ENCODE peak calls at places on chromosomes 1 and 21, in five cellular contexts. H is fibroblast of lung, U is HCT116, A is tibial artery, Z is stomach. J is an unnamed sample.
A peak's percentile ranks its signal among the peaks of the same experiment; 100 is the strongest.

GRCh38 chr1:217944550-217944949 is 313.4 kb downstream of the SPATA17 start:
- DNase-seq in A (no peak), U (no peak), H (no peak), Z (no peak), J (no peak)

GRCh38 chr21:44510508-44511218 is 29.3 kb downstream of the KRTAP10-1 start:
- DNase-seq in A (no peak), H (peak; percentile 17), Z (peak; percentile 77), U (peak; percentile 29), J (peak; percentile 69)

GRCh38 chr21:38649120-38649519 is 150.8 kb upstream of the ERG start:
- DNase-seq in H (no peak), Z (no peak), A (no peak), U (no peak), J (no peak)

GRCh38 chr1:243846761-243847160 is 3.3 kb downstream of the AKT3 start:
- DNase-seq in A (no peak), H (no peak), Z (no peak), U (no peak), J (no peak)

GRCh38 chr21:31248598-31248997 is 95.5 kb downstream of the TIAM1 start:
- DNase-seq in U (no peak), A (no peak), H (peak; percentile 67), Z (no peak), J (no peak)

GRCh38 chr1:205810448-205811157 is 2.4 kb downstream of the SLC41A1 start:
- DNase-seq in U (no peak), H (no peak), A (no peak), Z (no peak), J (no peak)

GRCh38 chr1:31376374-31377134 is 3.7 kb upstream of the FABP3 start:
- DNase-seq in U (no peak), A (no peak), Z (no peak), H (peak; percentile 99), J (no peak)

GRCh38 chr1:172343246-172344099 is 77.0 kb upstream of the C1orf105 start:
- DNase-seq in U (no peak), Z (no peak), A (no peak), H (peak; percentile 85), J (no peak)

GRCh38 chr1:227316456-227316855 is 1.8 kb downstream of the CDC42BPA start:
- DNase-seq in A (no peak), U (no peak), Z (no peak), H (no peak), J (no peak)

GRCh38 chr1:20212685-20213331 is 26.5 kb upstream of the PLA2G2C start:
- DNase-seq in Z (peak; percentile 70), U (peak; percentile 54), A (peak; percentile 34), H (peak; percentile 58), J (peak; percentile 80)

GRCh38 chr1:43253876-43254275 is 15.9 kb upstream of the TMEM125 start:
- DNase-seq in H (no peak), U (no peak), A (no peak), Z (no peak), J (no peak)
- H3K36me3 ChIP-seq in H (no peaks in the 10 kb centered on the region), U (no peaks in the 10 kb centered on the region), A (no peaks in the 10 kb centered on the region), Z (no peaks in the 10 kb centered on the region), J (no peaks in the 10 kb centered on the region)

GRCh38 chr1:6593810-6594209 is 8.9 kb downstream of the KLHL21 start:
- DNase-seq in U (no peak), Z (no peak), H (no peak), A (no peak), J (no peak)
- H3K36me3 ChIP-seq in U (peaks cover 76% of the 10 kb centered on the region), Z (peaks cover 100% of the 10 kb centered on the region), H (peaks cover 35% of the 10 kb centered on the region), A (peaks cover 100% of the 10 kb centered on the region), J (peaks cover 4% of the 10 kb centered on the region)

GRCh38 chr1:28282426-28283407 is 23.4 kb downstream of the SESN2 start:
- DNase-seq in U (no peak), A (peak; percentile 34), H (no peak), Z (no peak), J (peak; percentile 44)

GRCh38 chr1:28281608-28282425 is 22.5 kb downstream of the SESN2 start:
- DNase-seq in H (no peak), U (no peak), Z (no peak), A (no peak), J (peak; percentile 70)

GRCh38 chr1:28279721-28280120 is 20.4 kb downstream of the SESN2 start:
- DNase-seq in Z (no peak), H (no peak), A (no peak), U (no peak), J (no peak)

GRCh38 chr1:28280501-28280900 is 21.2 kb downstream of the SESN2 start:
- DNase-seq in H (no peak), U (no peak), A (no peak), Z (no peak), J (no peak)

GRCh38 chr1:28280961-28281360 is 21.6 kb downstream of the SESN2 start:
- DNase-seq in H (no peak), Z (no peak), A (peak; percentile 25), U (no peak), J (peak; percentile 41)
- H3K36me3 ChIP-seq in H (peaks cover 24% of the 10 kb centered on the region), Z (peaks cover 72% of the 10 kb centered on the region), A (peaks cover 70% of the 10 kb centered on the region), U (no peaks in the 10 kb centered on the region), J (no peaks in the 10 kb centered on the region)

GRCh38 chr1:93607814-93608187 is 73.8 kb downstream of the BCAR3 start:
- DNase-seq in Z (no peak), H (no peak), A (no peak), U (no peak), J (no peak)

GRCh38 chr1:93605812-93606512 is 75.7 kb downstream of the BCAR3 start:
- DNase-seq in H (peak; percentile 93), Z (no peak), U (no peak), A (no peak), J (no peak)

GRCh38 chr1:93611656-93612055 is 70.0 kb downstream of the BCAR3 start:
- DNase-seq in A (no peak), U (no peak), H (no peak), Z (no peak), J (no peak)

GRCh38 chr1:93609536-93609935 is 72.1 kb downstream of the BCAR3 start:
- DNase-seq in A (no peak), Z (no peak), U (no peak), H (no peak), J (no peak)

DNA sequence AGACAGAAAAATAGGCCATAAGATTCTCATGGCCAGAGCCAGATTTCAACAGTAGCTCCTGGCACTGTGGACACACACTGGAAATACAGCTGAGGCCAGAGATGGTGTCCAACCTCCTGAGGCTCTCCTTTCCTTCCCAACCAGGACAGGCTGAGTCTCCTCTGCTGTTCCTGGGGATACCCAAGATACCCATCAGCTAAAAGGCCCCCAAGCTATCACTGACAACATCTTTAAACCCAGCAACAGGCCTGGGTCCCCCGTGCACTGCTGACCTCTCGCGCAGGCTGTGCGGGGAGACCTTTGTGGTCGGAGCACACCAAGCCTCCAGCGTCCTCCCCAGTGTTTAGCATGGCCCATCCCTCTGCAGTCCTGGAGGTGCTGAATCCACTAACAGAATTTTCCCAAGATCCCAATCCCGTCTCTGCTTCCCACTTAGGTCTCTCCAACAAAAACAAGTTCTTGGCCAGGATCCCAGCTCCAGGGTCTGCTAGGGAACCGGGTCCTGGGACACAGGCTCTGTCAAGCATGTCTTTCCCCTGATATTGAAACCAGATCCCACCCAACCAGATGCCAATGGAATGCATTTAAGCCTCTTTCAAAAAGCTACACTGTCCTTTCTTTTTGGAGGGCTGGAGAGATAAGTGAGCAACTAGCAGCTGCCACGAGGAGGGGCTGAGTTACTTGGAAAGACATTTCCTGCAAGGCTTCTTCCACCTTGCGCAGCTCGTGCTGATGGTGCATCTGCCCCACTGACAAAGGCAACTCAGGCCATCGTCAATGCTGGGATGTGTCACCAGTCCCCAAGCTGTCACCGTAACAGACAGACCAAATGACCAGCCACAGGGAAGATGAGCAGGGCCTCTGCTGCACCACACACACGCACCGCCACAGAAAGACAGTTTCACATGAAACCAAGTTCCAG is 73.2 kb downstream of the BCAR3 start:
- DNase-seq in H (peak; percentile 46), U (no peak), Z (no peak), A (no peak), J (no peak)
- H3K36me3 ChIP-seq in H (no peaks in the 10 kb centered on the region), U (no peaks in the 10 kb centered on the region), Z (no peaks in the 10 kb centered on the region), A (no peaks in the 10 kb centered on the region), J (no peaks in the 10 kb centered on the region)

GRCh38 chr1:76177644-76178043 is 103.1 kb downstream of the ST6GALNAC3 start:
- DNase-seq in Z (no peak), A (no peak), U (no peak), H (no peak), J (no peak)
- H3K36me3 ChIP-seq in Z (no peaks in the 10 kb centered on the region), A (no peaks in the 10 kb centered on the region), U (no peaks in the 10 kb centered on the region), H (no peaks in the 10 kb centered on the region), J (no peaks in the 10 kb centered on the region)

J was measured in mucosa of descending colon.